ENCODE peak calls at places on chromosomes 1 and 21, in four cellular contexts. Z, N, M and F are unnamed samples.

GRCh38 chr1:54479251-54479650 is 68.8 kb upstream of the ACOT11 start:
- DNase-seq in Z (no peak), N (no peak), M (no peak), F (no peak)

GRCh38 chr1:41532206-41532975 is 47.9 kb upstream of the EDN2 start:
- DNase-seq in Z (no peak), N (no peak), M (no peak), F (no peak)

GRCh38 chr1:211613108-211613947 is 34.4 kb upstream of the SLC30A1 start:
- DNase-seq in Z (no peak), N (no peak), M (peak), F (peak)

GRCh38 chr1:192904438-192904895 is 95.6 kb downstream of the RGS2 start:
- DNase-seq in Z (no peak), N (no peak), M (peak), F (peak)

GRCh38 chr1:44676484-44677200 is 2.1 kb downstream of the ARMH1 start:
- DNase-seq in Z (no peak), N (no peak), M (no peak), F (no peak)

GRCh38 chr1:159900086-159900680 is at the start of gene CFAP45:
- DNase-seq in Z (no peak), N (peak), M (peak), F (peak)

GRCh38 chr1:14599173-14599754 is 779 bp downstream of the KAZN start:
- DNase-seq in Z (no peak), N (peak), M (no peak), F (no peak)

GRCh38 chr1:12697406-12697805 is 18.5 kb upstream of the AADACL3 start:
- DNase-seq in Z (no peak), N (no peak), M (no peak), F (no peak)

GRCh38 chr21:15289896-15290841 is 225.4 kb upstream of the NRIP1 start:
- DNase-seq in Z (no peak), N (peak), M (no peak), F (no peak)

GRCh38 chr1:98661544-98662353 is at the start of gene SNX7:
- DNase-seq in Z (no peak), N (peak), M (peak), F (peak)
- TF ChIP-seq CTCF in Z (no peak), N (peak), M (no peak), F (no peak)

GRCh38 chr21:20010691-20011200 is 987.5 kb upstream of the NCAM2 start:
- DNase-seq in Z (no peak), N (no peak), M (no peak), F (no peak)

GRCh38 chr21:20016431-20017005 is 981.7 kb upstream of the NCAM2 start:
- DNase-seq in Z (no peak), N (no peak), M (no peak), F (no peak)

DNA sequence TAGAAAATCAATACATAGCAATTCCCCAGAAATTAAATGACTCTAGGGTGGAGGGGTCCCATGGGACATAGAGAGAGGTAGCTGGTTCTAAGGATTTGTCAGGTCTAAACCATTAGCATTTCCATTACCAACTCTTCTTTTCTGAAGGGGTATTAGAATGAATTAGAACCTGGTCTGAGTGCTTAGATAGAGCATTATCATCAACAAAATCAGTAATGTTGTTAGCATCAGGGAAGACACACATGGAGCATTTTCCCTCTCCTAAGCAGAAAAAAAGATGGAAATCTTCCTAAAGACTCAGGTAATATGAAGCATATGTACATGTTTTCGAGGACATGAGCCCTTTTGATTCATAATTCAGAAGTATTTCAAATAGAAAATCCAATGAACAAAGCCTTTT is 984.4 kb upstream of the NCAM2 start:
- DNase-seq in Z (no peak), N (no peak), M (no peak), F (no peak)
- TF ChIP-seq CTCF in Z (no peak), N (no peak), M (no peak), F (no peak)

GRCh38 chr1:182015360-182015759 is 46.2 kb downstream of the ZNF648 start:
- DNase-seq in Z (no peak), N (no peak), M (no peak), F (no peak)
- TF ChIP-seq CTCF in Z (no peak), N (no peak), M (no peak), F (peak)

DNA sequence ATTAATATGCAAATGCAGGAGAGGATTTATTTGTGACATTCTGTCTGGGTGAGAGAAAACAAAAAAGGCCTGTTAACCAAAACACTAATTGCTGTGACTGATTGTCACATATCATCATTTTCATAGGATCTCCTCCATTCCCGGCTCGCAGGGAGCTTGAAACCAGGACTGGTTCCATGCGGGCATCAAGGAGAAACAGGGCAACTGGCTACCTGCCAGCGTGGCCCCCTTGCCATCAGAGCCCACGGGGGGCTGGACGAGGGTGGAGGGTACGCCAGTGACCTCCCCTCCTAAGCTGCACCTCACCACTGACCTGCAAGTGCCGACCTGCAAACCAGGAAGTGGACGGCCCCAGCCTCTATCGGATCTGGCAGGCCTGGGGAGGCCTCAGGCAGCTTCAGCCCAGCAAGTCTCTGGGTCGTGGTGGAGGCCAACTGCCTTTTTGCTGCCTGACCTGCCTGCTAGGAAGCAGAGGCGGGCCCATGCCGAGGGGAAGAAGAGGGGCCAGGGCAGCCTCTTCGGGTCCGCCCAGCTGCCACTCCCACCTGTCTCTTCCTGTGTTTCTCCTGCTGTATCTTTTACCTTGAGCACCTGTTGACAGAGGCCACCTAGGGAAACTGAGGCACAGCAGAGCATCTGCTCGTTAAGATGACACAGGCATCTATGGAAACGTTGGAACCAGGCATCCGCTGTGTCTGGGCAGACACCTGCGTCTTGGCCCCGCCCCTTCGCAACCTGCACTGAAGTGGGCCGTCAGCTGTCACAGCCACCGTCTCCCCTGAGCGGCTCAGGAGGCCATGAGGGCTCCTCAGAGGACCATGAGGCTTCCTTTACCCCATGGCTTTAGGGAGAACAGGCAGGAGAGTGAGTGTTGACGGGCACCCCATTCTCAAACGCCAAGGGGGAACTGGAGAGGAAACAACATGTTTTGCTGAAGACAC is 74.8 kb downstream of the CASZ1 start:
- DNase-seq in Z (no peak), N (no peak), M (no peak), F (no peak)
- TF ChIP-seq CTCF in Z (no peak), N (no peak), M (no peak), F (no peak)

DNA sequence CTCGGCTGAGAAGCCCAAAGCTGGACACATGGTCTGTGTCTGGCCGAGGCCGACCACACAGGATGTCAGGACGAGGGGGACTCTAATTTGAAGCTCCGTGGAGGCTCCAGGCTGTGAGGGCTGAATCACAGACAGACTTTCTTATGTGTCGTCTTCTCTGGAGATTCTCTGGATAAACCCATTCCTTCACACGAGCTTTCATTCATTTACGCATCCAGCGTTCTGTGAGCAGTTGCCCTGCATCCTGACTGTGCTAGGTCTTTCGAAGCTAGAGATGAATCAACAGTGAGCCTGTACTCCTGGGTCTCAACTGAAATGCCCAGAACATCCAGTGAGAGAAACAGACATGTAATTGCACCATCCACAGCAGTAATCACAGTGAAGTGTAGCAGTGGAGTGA is 49.6 kb downstream of the ECE1 start:
- DNase-seq in Z (no peak), N (no peak), M (no peak), F (no peak)
- TF ChIP-seq CTCF in Z (no peak), N (no peak), M (no peak), F (no peak)